ENCODE peak calls at places on chromosomes 13 and 19, in four cellular contexts. One of them, this sample, is unnamed.

GRCh38 chr13:44470623-44471562 is 97.3 kb downstream of the SERP2 start:
- DNase-seq in mesendoderm: peak; percentile 23
- DNase-seq in spleen: no peak
- DNase-seq in psoas muscle: no peak
- DNase-seq in this sample: no peak

GRCh38 chr13:60759499-60759898 is 362.5 kb downstream of the TDRD3 start:
- DNase-seq in spleen: no peak
- DNase-seq in mesendoderm: peak; percentile 95
- DNase-seq in psoas muscle: no peak
- DNase-seq in this sample: no peak

GRCh38 chr19:2426661-2427322 is 594 bp downstream of the TIMM13 start:
- DNase-seq in mesendoderm: peak; percentile 72
- DNase-seq in spleen: peak; percentile 88
- DNase-seq in psoas muscle: peak; percentile 81
- DNase-seq in this sample: peak; percentile 69

GRCh38 chr13:40408602-40409001 is 257.8 kb downstream of the FOXO1 start:
- DNase-seq in spleen: no peak
- DNase-seq in mesendoderm: no peak
- DNase-seq in psoas muscle: no peak
- DNase-seq in this sample: no peak

GRCh38 chr19:39351537-39352037 is 9.4 kb downstream of the SAMD4B start:
- DNase-seq in psoas muscle: no peak
- DNase-seq in mesendoderm: no peak
- DNase-seq in spleen: no peak
- DNase-seq in this sample: no peak

GRCh38 chr13:99313473-99313872 is 6.3 kb upstream of the GPR183 start:
- DNase-seq in mesendoderm: peak; percentile 27
- DNase-seq in psoas muscle: peak; percentile 52
- DNase-seq in spleen: no peak
- DNase-seq in this sample: no peak

GRCh38 chr13:51628059-51628852 is 44.0 kb downstream of the WDFY2 start:
- DNase-seq in spleen: no peak
- DNase-seq in mesendoderm: no peak
- DNase-seq in psoas muscle: no peak
- DNase-seq in this sample: peak; percentile 78

GRCh38 chr19:28913626-28914025 is 299.3 kb downstream of the UQCRFS1 start:
- DNase-seq in spleen: no peak
- DNase-seq in mesendoderm: no peak
- DNase-seq in psoas muscle: no peak
- DNase-seq in this sample: no peak

GRCh38 chr13:113034451-113035208 is 65.6 kb downstream of the MCF2L start:
- DNase-seq in psoas muscle: no peak
- DNase-seq in mesendoderm: peak; percentile 64
- DNase-seq in spleen: no peak
- DNase-seq in this sample: peak; percentile 59

GRCh38 chr19:33409035-33409434 is 35.5 kb downstream of the CEBPG start:
- DNase-seq in mesendoderm: no peak
- DNase-seq in psoas muscle: peak; percentile 21
- DNase-seq in spleen: peak; percentile 39
- DNase-seq in this sample: no peak

GRCh38 chr19:35975608-35976214 is 19.3 kb upstream of the SDHAF1 start:
- DNase-seq in psoas muscle: no peak
- DNase-seq in mesendoderm: peak; percentile 51
- DNase-seq in spleen: no peak
- DNase-seq in this sample: no peak

GRCh38 chr13:110216006-110216402 is 91.0 kb downstream of the COL4A1 start:
- DNase-seq in mesendoderm: no peak
- DNase-seq in spleen: peak; percentile 43
- DNase-seq in psoas muscle: no peak
- DNase-seq in this sample: no peak

GRCh38 chr13:44403720-44404063 is 30.1 kb downstream of the SERP2 start:
- DNase-seq in mesendoderm: peak; percentile 79
- DNase-seq in psoas muscle: no peak
- DNase-seq in spleen: no peak
- DNase-seq in this sample: no peak

GRCh38 chr19:1728816-1729567 is 24.3 kb upstream of the ONECUT3 start:
- DNase-seq in psoas muscle: no peak
- DNase-seq in spleen: no peak
- DNase-seq in mesendoderm: no peak
- DNase-seq in this sample: no peak

GRCh38 chr13:112769615-112770014 is 79.8 kb downstream of the ATP11A start:
- DNase-seq in mesendoderm: no peak
- DNase-seq in psoas muscle: no peak
- DNase-seq in spleen: no peak
- DNase-seq in this sample: no peak

GRCh38 chr19:45076029-45076850 is at the start of gene ZNF296:
- DNase-seq in psoas muscle: peak; percentile 88
- DNase-seq in mesendoderm: peak; percentile 89
- DNase-seq in spleen: peak; percentile 97
- DNase-seq in this sample: peak; percentile 82

DNA sequence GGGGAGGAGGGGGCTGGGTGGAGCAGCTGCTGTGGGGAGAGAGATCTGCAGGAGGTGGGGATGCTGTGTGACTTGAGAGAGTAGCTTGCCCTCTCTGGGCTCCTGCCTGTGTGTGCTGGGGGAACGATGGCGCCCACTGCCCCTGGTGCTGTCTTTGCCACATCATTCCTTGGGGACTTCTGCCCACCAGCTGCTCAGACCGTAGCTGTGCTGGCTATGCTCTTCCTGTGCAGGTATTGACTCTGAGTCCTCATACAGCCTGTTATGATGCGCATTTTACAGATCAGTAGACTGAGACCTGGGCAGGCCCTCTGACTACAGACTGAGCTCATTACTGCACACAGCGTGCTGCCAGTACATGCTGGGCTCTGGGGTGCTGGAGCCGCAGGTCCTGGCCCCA is 51.1 kb downstream of the DNM2 start:
- DNase-seq in mesendoderm: no peak
- DNase-seq in psoas muscle: no peak
- DNase-seq in spleen: no peak
- DNase-seq in this sample: no peak
- H3K36me3 ChIP-seq in mesendoderm: peaks cover 4% of the 10 kb centered on the region
- H3K36me3 ChIP-seq in psoas muscle: no peaks in the 10 kb centered on the region
- H3K36me3 ChIP-seq in spleen: peaks cover 14% of the 10 kb centered on the region
- H3K36me3 ChIP-seq in this sample: peaks cover 18% of the 10 kb centered on the region

DNA sequence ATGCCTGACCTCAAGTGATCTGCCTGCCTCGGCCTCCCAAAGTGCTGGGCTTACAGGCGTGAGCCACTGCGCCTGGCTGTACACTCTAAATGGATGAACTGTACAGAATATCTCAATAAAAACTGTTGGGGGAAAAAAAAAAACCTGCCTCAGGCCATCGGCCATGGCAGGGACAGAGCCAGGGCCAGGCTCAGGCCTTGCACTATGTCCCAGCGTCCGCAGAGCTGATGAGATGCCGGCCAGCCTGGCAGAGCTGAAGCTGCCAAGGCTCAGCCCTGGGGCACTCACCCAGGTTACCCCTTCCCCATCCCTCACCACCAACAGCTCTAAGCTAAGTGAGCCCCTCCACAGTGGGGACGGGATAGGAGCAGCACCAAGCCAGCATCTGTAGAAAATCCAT is 6.1 kb downstream of the PPP6R1 start:
- DNase-seq in psoas muscle: peak; percentile 33
- DNase-seq in mesendoderm: no peak
- DNase-seq in spleen: peak; percentile 68
- DNase-seq in this sample: no peak
- H3K36me3 ChIP-seq in psoas muscle: no peaks in the 10 kb centered on the region
- H3K36me3 ChIP-seq in mesendoderm: no peaks in the 10 kb centered on the region
- H3K36me3 ChIP-seq in spleen: no peaks in the 10 kb centered on the region
- H3K36me3 ChIP-seq in this sample: peaks cover 6% of the 10 kb centered on the region

DNA sequence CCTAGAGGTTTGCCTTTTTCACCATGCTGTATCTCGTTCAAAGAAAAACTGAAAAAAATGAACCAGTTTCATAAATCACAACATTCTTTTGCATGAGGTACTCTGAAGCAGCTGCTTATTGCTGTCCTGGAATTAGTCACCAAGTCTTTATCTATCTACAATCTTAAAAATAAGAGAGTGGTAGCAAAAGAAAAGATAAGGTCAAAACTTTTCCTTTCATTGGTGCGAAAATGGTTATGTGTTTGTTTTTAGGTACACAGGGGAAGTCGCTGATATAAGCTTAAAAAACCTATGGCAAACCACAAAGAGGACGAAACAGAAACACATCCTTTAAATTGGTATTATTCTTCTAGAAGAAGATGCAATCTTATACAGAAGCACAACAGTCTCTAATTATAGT is 20.7 kb downstream of the OBI1 start:
- DNase-seq in psoas muscle: no peak
- DNase-seq in mesendoderm: no peak
- DNase-seq in spleen: no peak
- DNase-seq in this sample: no peak
- H3K36me3 ChIP-seq in psoas muscle: peaks cover 2% of the 10 kb centered on the region
- H3K36me3 ChIP-seq in mesendoderm: no peaks in the 10 kb centered on the region
- H3K36me3 ChIP-seq in spleen: peaks cover 57% of the 10 kb centered on the region
- H3K36me3 ChIP-seq in this sample: peaks cover 43% of the 10 kb centered on the region

GRCh38 chr19:42233106-42233505 is 9.3 kb downstream of the GSK3A start:
- DNase-seq in psoas muscle: no peak
- DNase-seq in spleen: no peak
- DNase-seq in mesendoderm: no peak
- DNase-seq in this sample: no peak
- H3K36me3 ChIP-seq in psoas muscle: peaks cover 8% of the 10 kb centered on the region
- H3K36me3 ChIP-seq in spleen: peaks cover 86% of the 10 kb centered on the region
- H3K36me3 ChIP-seq in mesendoderm: peaks cover 20% of the 10 kb centered on the region
- H3K36me3 ChIP-seq in this sample: peaks cover 63% of the 10 kb centered on the region

DNA sequence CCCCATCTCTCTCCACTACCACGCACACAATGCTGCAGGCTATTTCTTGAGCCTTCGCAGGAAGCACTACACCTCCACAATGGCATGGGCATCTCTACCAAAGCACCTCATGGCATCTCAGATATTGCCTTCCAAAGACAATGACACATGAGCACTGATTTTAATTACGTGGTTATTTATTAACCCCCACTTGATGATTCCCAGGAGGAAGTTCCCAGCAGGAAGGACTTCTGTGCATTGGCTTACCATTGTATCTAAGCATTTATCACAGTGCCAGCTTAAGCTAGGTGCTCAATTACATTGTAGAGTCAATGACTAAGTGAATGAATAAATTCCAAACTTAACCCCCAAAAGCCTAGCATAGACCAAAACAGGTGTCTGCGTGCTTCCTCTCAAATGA is 101.4 kb downstream of the ABCC4 start:
- DNase-seq in spleen: no peak
- DNase-seq in psoas muscle: no peak
- DNase-seq in mesendoderm: peak; percentile 47
- DNase-seq in this sample: no peak
- H3K36me3 ChIP-seq in spleen: no peaks in the 10 kb centered on the region
- H3K36me3 ChIP-seq in psoas muscle: peaks cover 3% of the 10 kb centered on the region
- H3K36me3 ChIP-seq in mesendoderm: no peaks in the 10 kb centered on the region
- H3K36me3 ChIP-seq in this sample: no peaks in the 10 kb centered on the region

GRCh38 chr13:27257648-27258253 is 6.4 kb downstream of the RPL21 start:
- DNase-seq in mesendoderm: no peak
- DNase-seq in spleen: no peak
- DNase-seq in psoas muscle: no peak
- DNase-seq in this sample: no peak
- H3K36me3 ChIP-seq in mesendoderm: peaks cover 6% of the 10 kb centered on the region
- H3K36me3 ChIP-seq in spleen: peaks cover 47% of the 10 kb centered on the region
- H3K36me3 ChIP-seq in psoas muscle: peaks cover 16% of the 10 kb centered on the region
- H3K36me3 ChIP-seq in this sample: peaks cover 80% of the 10 kb centered on the region

GRCh38 chr19:17576758-17577532 is 21.5 kb downstream of the COLGALT1 start:
- DNase-seq in spleen: no peak
- DNase-seq in psoas muscle: peak; percentile 80
- DNase-seq in mesendoderm: peak; percentile 96
- DNase-seq in this sample: peak; percentile 70

GRCh38 chr19:17580470-17581000 is 25.1 kb downstream of the COLGALT1 start:
- DNase-seq in psoas muscle: no peak
- DNase-seq in mesendoderm: no peak
- DNase-seq in spleen: no peak
- DNase-seq in this sample: no peak

GRCh38 chr19:17575871-17576757 is 20.7 kb downstream of the COLGALT1 start:
- DNase-seq in mesendoderm: no peak
- DNase-seq in psoas muscle: no peak
- DNase-seq in spleen: no peak
- DNase-seq in this sample: no peak

GRCh38 chr19:17579523-17580244 is 24.2 kb downstream of the COLGALT1 start:
- DNase-seq in psoas muscle: peak; percentile 75
- DNase-seq in mesendoderm: peak; percentile 90
- DNase-seq in spleen: peak; percentile 85
- DNase-seq in this sample: peak; percentile 93

DNA sequence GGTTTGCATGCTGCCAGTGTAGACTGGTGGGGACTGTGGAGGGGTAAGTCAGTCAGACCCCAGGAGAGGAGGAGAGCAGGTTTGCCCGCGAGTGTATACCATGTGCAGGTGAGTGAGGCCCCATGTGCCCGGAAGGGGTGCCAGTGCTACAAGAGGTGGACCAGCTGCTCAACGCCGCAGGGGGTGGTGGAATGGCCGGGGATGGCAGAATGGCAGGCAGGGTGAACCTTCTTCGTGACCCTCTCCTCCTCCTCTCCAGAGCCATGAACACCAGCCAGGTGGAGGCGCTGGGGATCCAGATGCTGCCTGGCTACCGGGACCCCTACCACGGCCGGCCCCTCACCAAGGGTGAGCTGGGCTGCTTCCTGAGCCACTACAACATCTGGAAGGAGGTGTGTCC is 22.2 kb downstream of the COLGALT1 start:
- DNase-seq in psoas muscle: no peak
- DNase-seq in spleen: no peak
- DNase-seq in mesendoderm: no peak
- DNase-seq in this sample: no peak
- H3K36me3 ChIP-seq in psoas muscle: peaks cover 7% of the 10 kb centered on the region
- H3K36me3 ChIP-seq in spleen: peaks cover 84% of the 10 kb centered on the region
- H3K36me3 ChIP-seq in mesendoderm: peaks cover 12% of the 10 kb centered on the region
- H3K36me3 ChIP-seq in this sample: peaks cover 39% of the 10 kb centered on the region

DNA sequence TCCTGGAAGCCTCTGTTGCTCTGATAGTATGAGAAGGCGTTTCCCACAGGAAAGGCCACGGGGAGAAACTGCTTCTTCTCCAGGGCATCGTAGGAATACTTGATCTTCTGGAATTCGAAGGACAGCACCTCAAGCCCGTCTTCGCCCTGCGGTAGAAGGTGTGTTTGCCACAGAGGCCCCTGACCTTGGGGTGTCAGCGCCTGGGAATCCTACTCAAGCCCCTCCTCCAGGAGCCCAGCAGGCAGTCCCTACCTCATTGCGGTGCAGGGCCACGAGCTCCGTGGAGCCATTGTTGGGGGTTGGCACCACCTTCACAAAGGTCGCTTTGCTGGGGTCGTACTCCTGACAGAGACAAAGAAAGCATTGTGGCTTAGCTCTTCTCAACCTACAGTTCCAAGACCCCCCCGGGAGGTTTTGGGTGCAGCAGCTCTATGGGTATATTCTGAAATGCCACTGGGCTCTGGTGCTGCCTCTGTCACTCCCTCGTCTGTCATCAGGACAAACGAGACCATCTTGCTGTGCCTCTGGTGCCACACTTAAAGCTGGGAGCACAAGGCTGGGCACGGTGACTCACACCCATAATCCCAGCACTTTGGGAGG is 3.7 kb downstream of the ATP13A1 start:
- DNase-seq in psoas muscle: no peak
- DNase-seq in mesendoderm: no peak
- DNase-seq in spleen: peak; percentile 65
- DNase-seq in this sample: no peak
- H3K36me3 ChIP-seq in psoas muscle: peaks cover 8% of the 10 kb centered on the region
- H3K36me3 ChIP-seq in mesendoderm: peaks cover 23% of the 10 kb centered on the region
- H3K36me3 ChIP-seq in spleen: peaks cover 56% of the 10 kb centered on the region
- H3K36me3 ChIP-seq in this sample: peaks cover 58% of the 10 kb centered on the region

DNA sequence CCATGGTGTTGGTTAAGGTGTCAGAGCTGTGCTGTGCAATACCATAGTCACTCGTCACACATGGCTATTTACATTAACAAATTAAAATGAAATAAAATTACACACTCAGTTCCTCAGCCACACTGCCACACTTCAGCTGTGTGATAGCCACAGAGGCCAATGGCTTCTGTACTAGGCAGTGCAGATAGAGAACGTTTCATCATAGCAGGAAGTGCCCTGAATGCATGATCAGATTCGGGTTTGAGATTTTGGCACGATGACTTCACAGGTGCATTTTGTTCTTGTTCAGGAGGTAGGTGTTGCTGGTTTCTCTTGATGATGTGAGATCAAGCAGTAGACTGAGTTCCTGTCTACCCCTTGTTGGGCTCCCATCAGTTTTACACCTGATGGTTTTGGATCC is 6.5 kb downstream of the ARMC6 start:
- DNase-seq in spleen: no peak
- DNase-seq in mesendoderm: no peak
- DNase-seq in psoas muscle: no peak
- DNase-seq in this sample: no peak
- H3K36me3 ChIP-seq in spleen: peaks cover 25% of the 10 kb centered on the region
- H3K36me3 ChIP-seq in mesendoderm: peaks cover 9% of the 10 kb centered on the region
- H3K36me3 ChIP-seq in psoas muscle: no peaks in the 10 kb centered on the region
- H3K36me3 ChIP-seq in this sample: peaks cover 69% of the 10 kb centered on the region

This sample was measured in BE2C.